ENCODE peak calls at places on chromosome 21, in six cellular contexts. K is fibroblast of the aortic adventitia, A is SJCRH30, T is GM23338, M is lung, Y is heart left ventricle. P is an unnamed sample.

GRCh38 chr21:14451520-14451919 is 68.6 kb upstream of the HSPA13 start:
- DNase-seq in K (no peak), A (no peak), T (no peak), M (no peak), Y (no peak), P (no peak)

GRCh38 chr21:22468893-22469292 is 1470.7 kb downstream of the NCAM2 start:
- DNase-seq in K (no peak), A (no peak), T (no peak), M (no peak), Y (no peak), P (no peak)

GRCh38 chr21:40923914-40924313 is 77.0 kb upstream of the DSCAM start:
- DNase-seq in K (no peak), A (no peak), T (no peak), M (no peak), Y (no peak), P (no peak)

GRCh38 chr21:42125571-42126544 is 54.7 kb downstream of the UMODL1 start:
- DNase-seq in K (peak; percentile 33), A (peak; percentile 36), T (peak; percentile 54), M (peak; percentile 76), Y (no peak), P (no peak)

GRCh38 chr21:42238185-42238934 is 19.4 kb downstream of the ABCG1 start:
- DNase-seq in K (no peak), A (no peak), T (no peak), M (no peak), Y (no peak), P (no peak)

GRCh38 chr21:32403201-32403701 is 9.3 kb upstream of the EVA1C start:
- DNase-seq in K (peak; percentile 86), A (peak; percentile 68), T (peak; percentile 92), M (peak; percentile 71), Y (peak; percentile 60), P (no peak)

GRCh38 chr21:42696516-42697040 is 43.2 kb downstream of the PDE9A start:
- DNase-seq in K (no peak), A (no peak), T (no peak), M (no peak), Y (peak; percentile 13), P (no peak)

GRCh38 chr21:26207021-26207420 is 36.5 kb upstream of the APP start:
- DNase-seq in K (no peak), A (no peak), T (no peak), M (no peak), Y (no peak), P (no peak)

GRCh38 chr21:41832230-41833137 is 46.7 kb downstream of the PRDM15 start:
- DNase-seq in K (no peak), A (no peak), T (no peak), M (no peak), Y (no peak), P (no peak)

GRCh38 chr21:15224346-15225086 is 159.7 kb upstream of the NRIP1 start:
- DNase-seq in K (peak; percentile 97), A (no peak), T (no peak), M (no peak), Y (no peak), P (peak; percentile 48)

GRCh38 chr21:25467891-25468290 is 139.4 kb downstream of the MRPL39 start:
- DNase-seq in K (no peak), A (no peak), T (no peak), M (no peak), Y (no peak), P (no peak)

GRCh38 chr21:16046625-16047340 is 317.0 kb downstream of the USP25 start:
- DNase-seq in K (peak; percentile 2), A (no peak), T (no peak), M (no peak), Y (no peak), P (peak; percentile 20)

GRCh38 chr21:42235593-42235992 is 16.7 kb downstream of the ABCG1 start:
- DNase-seq in K (no peak), A (no peak), T (no peak), M (no peak), Y (no peak), P (no peak)

GRCh38 chr21:25385912-25386474 is 221.3 kb downstream of the MRPL39 start:
- DNase-seq in K (peak; percentile 83), A (peak; percentile 16), T (peak; percentile 90), M (no peak), Y (no peak), P (no peak)

GRCh38 chr21:15669247-15669646 is 60.5 kb upstream of the USP25 start:
- DNase-seq in K (peak; percentile 35), A (no peak), T (no peak), M (no peak), Y (no peak), P (no peak)

GRCh38 chr21:37565530-37566223 is 199.1 kb downstream of the DYRK1A start:
- DNase-seq in K (peak; percentile 56), A (no peak), T (no peak), M (no peak), Y (no peak), P (peak; percentile 16)

GRCh38 chr21:37563641-37564340 is 197.2 kb downstream of the DYRK1A start:
- DNase-seq in K (peak; percentile 88), A (peak; percentile 94), T (peak; percentile 95), M (peak; percentile 92), Y (peak; percentile 96), P (peak; percentile 58)

GRCh38 chr21:37564924-37565529 is 198.5 kb downstream of the DYRK1A start:
- DNase-seq in K (no peak), A (no peak), T (no peak), M (no peak), Y (no peak), P (no peak)

GRCh38 chr21:37562920-37563640 is 196.5 kb downstream of the DYRK1A start:
- DNase-seq in K (no peak), A (no peak), T (no peak), M (no peak), Y (peak; percentile 52), P (no peak)

GRCh38 chr21:37564341-37564923 is 197.9 kb downstream of the DYRK1A start:
- DNase-seq in K (peak; percentile 97), A (peak; percentile 89), T (peak; percentile 48), M (peak; percentile 76), Y (peak; percentile 95), P (peak; percentile 88)
- H3K4me3 ChIP-seq in K (peak overlapping the region; percentile 77), A (peak overlapping the region; percentile 69), T (peak overlapping the region; percentile 48), M (peak overlapping the region; percentile 48), Y (peak overlapping the region; percentile 57), P (peak overlapping the region; percentile 75)

GRCh38 chr21:44286086-44286715 is 525 bp downstream of the AIRE start:
- DNase-seq in K (no peak), A (no peak), T (no peak), M (no peak), Y (peak; percentile 22), P (no peak)
- H3K4me3 ChIP-seq in K (no peak overlapping the region), A (no peak overlapping the region), T (peak overlapping the region; percentile 57), M (no peak overlapping the region), Y (no peak overlapping the region), P (no peak overlapping the region)

DNA sequence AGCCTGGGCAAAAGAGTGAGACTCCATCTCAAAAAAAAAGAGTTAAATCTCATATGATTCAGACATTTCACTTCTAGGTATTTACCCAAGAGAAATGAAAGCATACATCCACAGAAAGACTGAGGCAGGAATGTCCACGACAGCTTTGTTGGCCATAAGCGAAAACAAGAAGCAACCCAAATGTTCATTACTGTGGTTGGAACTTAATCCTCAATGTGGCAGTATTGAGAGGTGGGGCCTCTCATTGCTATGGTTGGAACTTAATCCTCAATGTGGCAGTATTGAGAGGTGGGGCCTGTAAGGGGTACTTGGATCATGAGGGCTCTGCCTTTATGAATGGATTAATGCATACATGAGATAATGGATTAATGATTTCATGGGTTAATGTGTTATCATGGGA is 15.2 kb downstream of the C21orf58 start:
- DNase-seq in K (no peak), A (no peak), T (no peak), M (no peak), Y (no peak), P (no peak)
- H3K4me3 ChIP-seq in K (no peak overlapping the region), A (no peak overlapping the region), T (no peak overlapping the region), M (no peak overlapping the region), Y (no peak overlapping the region), P (no peak overlapping the region)

DNA sequence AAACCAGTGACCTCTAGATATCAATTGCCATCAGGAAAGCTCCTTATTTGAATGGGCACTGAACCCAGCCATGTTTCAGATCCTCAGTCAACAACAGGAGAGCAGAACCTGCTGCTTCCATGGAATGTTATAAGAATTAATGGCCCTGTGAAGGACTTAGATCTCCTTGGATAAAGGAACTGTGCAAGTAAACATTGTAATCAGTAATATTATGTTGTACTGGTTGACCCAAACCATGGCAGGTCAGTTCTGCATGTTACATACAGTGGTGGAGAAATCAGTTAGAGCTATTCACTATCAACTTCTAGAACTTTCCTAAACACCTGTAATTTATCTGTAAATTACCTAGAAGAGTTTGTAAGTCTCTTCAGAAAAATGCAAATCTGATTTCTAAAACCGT is 11.2 kb upstream of the CLDN8 start:
- DNase-seq in K (no peak), A (no peak), T (no peak), M (no peak), Y (no peak), P (no peak)
- H3K4me3 ChIP-seq in K (no peak overlapping the region), A (no peak overlapping the region), T (no peak overlapping the region), M (no peak overlapping the region), Y (no peak overlapping the region), P (no peak overlapping the region)

GRCh38 chr21:37527103-37527502 is 160.5 kb downstream of the DYRK1A start:
- DNase-seq in K (no peak), A (no peak), T (no peak), M (no peak), Y (no peak), P (no peak)
- H3K4me3 ChIP-seq in K (no peak overlapping the region), A (no peak overlapping the region), T (no peak overlapping the region), M (no peak overlapping the region), Y (no peak overlapping the region), P (no peak overlapping the region)

GRCh38 chr21:28833609-28834008 is 159.1 kb downstream of the LTN1 start:
- DNase-seq in K (no peak), A (no peak), T (no peak), M (no peak), Y (no peak), P (no peak)

GRCh38 chr21:28834335-28835238 is 158.1 kb downstream of the LTN1 start:
- DNase-seq in K (no peak), A (no peak), T (peak; percentile 32), M (no peak), Y (no peak), P (no peak)

GRCh38 chr21:28832715-28833061 is 160.0 kb downstream of the LTN1 start:
- DNase-seq in K (no peak), A (no peak), T (no peak), M (no peak), Y (no peak), P (no peak)

GRCh38 chr21:28833181-28833580 is 159.5 kb downstream of the LTN1 start:
- DNase-seq in K (no peak), A (no peak), T (no peak), M (no peak), Y (no peak), P (no peak)

DNA sequence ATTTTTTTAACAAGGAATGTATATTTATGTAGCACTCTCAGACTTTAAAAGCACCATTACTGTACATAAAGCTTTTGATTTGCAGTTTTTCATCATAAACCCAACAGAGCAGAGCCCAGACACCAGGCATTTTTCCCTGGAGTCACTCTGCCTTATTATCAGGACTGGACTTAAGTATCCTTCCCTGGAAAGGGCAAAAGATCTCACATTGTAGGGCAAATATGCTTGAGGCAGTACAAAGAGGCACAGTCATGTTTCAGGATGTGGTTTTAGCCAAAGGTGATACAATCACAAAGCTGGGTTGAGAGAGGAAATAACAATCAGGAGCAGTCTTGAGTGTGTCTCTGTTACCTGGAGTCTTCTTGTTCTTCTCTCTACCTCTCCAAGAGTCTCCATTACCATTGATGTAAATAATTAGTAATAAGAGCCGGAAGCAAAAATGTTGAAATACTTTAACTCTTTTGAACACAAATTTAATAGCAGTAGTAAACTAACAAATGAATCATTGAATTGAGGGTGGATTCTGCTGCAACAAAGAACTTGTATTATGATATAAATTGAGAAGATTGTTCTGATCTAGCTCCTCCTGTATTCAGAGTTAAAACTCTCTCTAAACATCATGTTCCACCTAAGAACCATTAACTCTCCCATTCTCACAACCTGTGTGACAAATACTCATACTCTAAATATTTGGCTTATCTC is 160.5 kb downstream of the LTN1 start:
- DNase-seq in K (peak; percentile 15), A (no peak), T (no peak), M (no peak), Y (no peak), P (no peak)
- H3K4me3 ChIP-seq in K (no peak overlapping the region), A (no peak overlapping the region), T (no peak overlapping the region), M (no peak overlapping the region), Y (no peak overlapping the region), P (no peak overlapping the region)

P was measured in BJ.